ENCODE peak calls at places on chromosomes 2 and 18, in five cellular contexts. One of them, this sample, is unnamed.
A peak's percentile ranks its signal among the peaks of the same experiment; 100 is the strongest.

GRCh38 chr2:239586651-239587310 is 186.0 kb upstream of the HDAC4 start:
- DNase-seq in A172: no peak
- DNase-seq in NCI-H748 treated with DMSO at 0.1 percent for 48 hours: no peak
- DNase-seq in CD8-positive, alpha-beta memory T cell: no peak
- DNase-seq in stimulated activated CD4-positive, alpha-beta T cell treated with anti-CD3 and anti-CD28 coated beads, Interleukin-1b, Interleukin-23, amount 100 ng/mL, for 24 hours: no peak
- DNase-seq in this sample: no peak

GRCh38 chr2:191115391-191115790 is 35.4 kb downstream of the STAT4 start:
- DNase-seq in NCI-H748 treated with DMSO at 0.1 percent for 48 hours: no peak
- DNase-seq in CD8-positive, alpha-beta memory T cell: peak; percentile 47
- DNase-seq in A172: peak; percentile 35
- DNase-seq in stimulated activated CD4-positive, alpha-beta T cell treated with anti-CD3 and anti-CD28 coated beads, Interleukin-1b, Interleukin-23, amount 100 ng/mL, for 24 hours: peak; percentile 36
- DNase-seq in this sample: no peak

GRCh38 chr2:117815946-117816345 is 1.5 kb downstream of the DDX18 start:
- DNase-seq in NCI-H748 treated with DMSO at 0.1 percent for 48 hours: no peak
- DNase-seq in stimulated activated CD4-positive, alpha-beta T cell treated with anti-CD3 and anti-CD28 coated beads, Interleukin-1b, Interleukin-23, amount 100 ng/mL, for 24 hours: no peak
- DNase-seq in CD8-positive, alpha-beta memory T cell: no peak
- DNase-seq in A172: no peak
- DNase-seq in this sample: no peak

GRCh38 chr2:15964936-15965563 is 24.7 kb downstream of the MYCN start:
- DNase-seq in NCI-H748 treated with DMSO at 0.1 percent for 48 hours: no peak
- DNase-seq in CD8-positive, alpha-beta memory T cell: no peak
- DNase-seq in A172: no peak
- DNase-seq in stimulated activated CD4-positive, alpha-beta T cell treated with anti-CD3 and anti-CD28 coated beads, Interleukin-1b, Interleukin-23, amount 100 ng/mL, for 24 hours: no peak
- DNase-seq in this sample: no peak

GRCh38 chr2:18309627-18310026 is 250.8 kb downstream of the RDH14 start:
- DNase-seq in A172: no peak
- DNase-seq in NCI-H748 treated with DMSO at 0.1 percent for 48 hours: no peak
- DNase-seq in stimulated activated CD4-positive, alpha-beta T cell treated with anti-CD3 and anti-CD28 coated beads, Interleukin-1b, Interleukin-23, amount 100 ng/mL, for 24 hours: no peak
- DNase-seq in CD8-positive, alpha-beta memory T cell: no peak
- DNase-seq in this sample: no peak

GRCh38 chr2:29223851-29224692 is 108.9 kb downstream of the CLIP4 start:
- DNase-seq in NCI-H748 treated with DMSO at 0.1 percent for 48 hours: no peak
- DNase-seq in stimulated activated CD4-positive, alpha-beta T cell treated with anti-CD3 and anti-CD28 coated beads, Interleukin-1b, Interleukin-23, amount 100 ng/mL, for 24 hours: no peak
- DNase-seq in A172: peak; percentile 95
- DNase-seq in CD8-positive, alpha-beta memory T cell: no peak
- DNase-seq in this sample: no peak

GRCh38 chr2:168155036-168155435 is 92.4 kb downstream of the STK39 start:
- DNase-seq in CD8-positive, alpha-beta memory T cell: no peak
- DNase-seq in NCI-H748 treated with DMSO at 0.1 percent for 48 hours: no peak
- DNase-seq in stimulated activated CD4-positive, alpha-beta T cell treated with anti-CD3 and anti-CD28 coated beads, Interleukin-1b, Interleukin-23, amount 100 ng/mL, for 24 hours: no peak
- DNase-seq in A172: no peak
- DNase-seq in this sample: no peak

GRCh38 chr2:68755071-68755470 is 20.5 kb downstream of the ARHGAP25 start:
- DNase-seq in CD8-positive, alpha-beta memory T cell: no peak
- DNase-seq in stimulated activated CD4-positive, alpha-beta T cell treated with anti-CD3 and anti-CD28 coated beads, Interleukin-1b, Interleukin-23, amount 100 ng/mL, for 24 hours: no peak
- DNase-seq in NCI-H748 treated with DMSO at 0.1 percent for 48 hours: no peak
- DNase-seq in A172: no peak
- DNase-seq in this sample: no peak

GRCh38 chr2:150609831-150610582 is 122.5 kb upstream of the RND3 start:
- DNase-seq in NCI-H748 treated with DMSO at 0.1 percent for 48 hours: no peak
- DNase-seq in A172: no peak
- DNase-seq in stimulated activated CD4-positive, alpha-beta T cell treated with anti-CD3 and anti-CD28 coated beads, Interleukin-1b, Interleukin-23, amount 100 ng/mL, for 24 hours: no peak
- DNase-seq in CD8-positive, alpha-beta memory T cell: no peak
- DNase-seq in this sample: no peak

GRCh38 chr2:151616760-151617339 is 117.4 kb downstream of the NEB start:
- DNase-seq in stimulated activated CD4-positive, alpha-beta T cell treated with anti-CD3 and anti-CD28 coated beads, Interleukin-1b, Interleukin-23, amount 100 ng/mL, for 24 hours: no peak
- DNase-seq in CD8-positive, alpha-beta memory T cell: no peak
- DNase-seq in A172: no peak
- DNase-seq in NCI-H748 treated with DMSO at 0.1 percent for 48 hours: no peak
- DNase-seq in this sample: no peak

GRCh38 chr2:236607471-236608307 is 38.1 kb downstream of the ACKR3 start:
- DNase-seq in NCI-H748 treated with DMSO at 0.1 percent for 48 hours: no peak
- DNase-seq in stimulated activated CD4-positive, alpha-beta T cell treated with anti-CD3 and anti-CD28 coated beads, Interleukin-1b, Interleukin-23, amount 100 ng/mL, for 24 hours: no peak
- DNase-seq in CD8-positive, alpha-beta memory T cell: no peak
- DNase-seq in A172: peak; percentile 47
- DNase-seq in this sample: no peak

GRCh38 chr18:6920099-6920955 is 190.8 kb downstream of the ARHGAP28 start:
- DNase-seq in CD8-positive, alpha-beta memory T cell: no peak
- DNase-seq in stimulated activated CD4-positive, alpha-beta T cell treated with anti-CD3 and anti-CD28 coated beads, Interleukin-1b, Interleukin-23, amount 100 ng/mL, for 24 hours: peak; percentile 2
- DNase-seq in NCI-H748 treated with DMSO at 0.1 percent for 48 hours: peak; percentile 32
- DNase-seq in A172: peak; percentile 64
- DNase-seq in this sample: no peak

GRCh38 chr2:12728221-12728777 is 11.6 kb downstream of the TRIB2 start:
- DNase-seq in stimulated activated CD4-positive, alpha-beta T cell treated with anti-CD3 and anti-CD28 coated beads, Interleukin-1b, Interleukin-23, amount 100 ng/mL, for 24 hours: no peak
- DNase-seq in CD8-positive, alpha-beta memory T cell: peak; percentile 41
- DNase-seq in A172: no peak
- DNase-seq in NCI-H748 treated with DMSO at 0.1 percent for 48 hours: no peak
- DNase-seq in this sample: no peak

GRCh38 chr2:51027968-51028367 is 4.0 kb downstream of the NRXN1 start:
- DNase-seq in CD8-positive, alpha-beta memory T cell: no peak
- DNase-seq in NCI-H748 treated with DMSO at 0.1 percent for 48 hours: no peak
- DNase-seq in stimulated activated CD4-positive, alpha-beta T cell treated with anti-CD3 and anti-CD28 coated beads, Interleukin-1b, Interleukin-23, amount 100 ng/mL, for 24 hours: no peak
- DNase-seq in A172: no peak
- DNase-seq in this sample: no peak

GRCh38 chr2:29314816-29315571 is 199.8 kb downstream of the CLIP4 start:
- DNase-seq in A172: no peak
- DNase-seq in stimulated activated CD4-positive, alpha-beta T cell treated with anti-CD3 and anti-CD28 coated beads, Interleukin-1b, Interleukin-23, amount 100 ng/mL, for 24 hours: peak; percentile 38
- DNase-seq in NCI-H748 treated with DMSO at 0.1 percent for 48 hours: no peak
- DNase-seq in CD8-positive, alpha-beta memory T cell: peak; percentile 40
- DNase-seq in this sample: no peak

GRCh38 chr2:9852881-9853280 is 9.6 kb downstream of the TAF1B start:
- DNase-seq in CD8-positive, alpha-beta memory T cell: no peak
- DNase-seq in NCI-H748 treated with DMSO at 0.1 percent for 48 hours: no peak
- DNase-seq in A172: no peak
- DNase-seq in stimulated activated CD4-positive, alpha-beta T cell treated with anti-CD3 and anti-CD28 coated beads, Interleukin-1b, Interleukin-23, amount 100 ng/mL, for 24 hours: no peak
- DNase-seq in this sample: no peak

GRCh38 chr2:71453404-71454220 is at the start of gene DYSF:
- DNase-seq in stimulated activated CD4-positive, alpha-beta T cell treated with anti-CD3 and anti-CD28 coated beads, Interleukin-1b, Interleukin-23, amount 100 ng/mL, for 24 hours: no peak
- DNase-seq in NCI-H748 treated with DMSO at 0.1 percent for 48 hours: peak; percentile 14
- DNase-seq in A172: no peak
- DNase-seq in CD8-positive, alpha-beta memory T cell: no peak
- DNase-seq in this sample: peak; percentile 47

GRCh38 chr18:31610841-31611240 is 19.2 kb downstream of the TTR start:
- DNase-seq in NCI-H748 treated with DMSO at 0.1 percent for 48 hours: no peak
- DNase-seq in CD8-positive, alpha-beta memory T cell: no peak
- DNase-seq in A172: no peak
- DNase-seq in stimulated activated CD4-positive, alpha-beta T cell treated with anti-CD3 and anti-CD28 coated beads, Interleukin-1b, Interleukin-23, amount 100 ng/mL, for 24 hours: no peak
- DNase-seq in this sample: peak; percentile 57

GRCh38 chr18:50659091-50660003 is 99.5 kb downstream of the MAPK4 start:
- DNase-seq in stimulated activated CD4-positive, alpha-beta T cell treated with anti-CD3 and anti-CD28 coated beads, Interleukin-1b, Interleukin-23, amount 100 ng/mL, for 24 hours: no peak
- DNase-seq in A172: peak; percentile 67
- DNase-seq in CD8-positive, alpha-beta memory T cell: no peak
- DNase-seq in NCI-H748 treated with DMSO at 0.1 percent for 48 hours: no peak
- DNase-seq in this sample: no peak

GRCh38 chr2:5690231-5690630 is 2.0 kb upstream of the SOX11 start:
- DNase-seq in NCI-H748 treated with DMSO at 0.1 percent for 48 hours: no peak
- DNase-seq in CD8-positive, alpha-beta memory T cell: no peak
- DNase-seq in A172: peak; percentile 26
- DNase-seq in stimulated activated CD4-positive, alpha-beta T cell treated with anti-CD3 and anti-CD28 coated beads, Interleukin-1b, Interleukin-23, amount 100 ng/mL, for 24 hours: no peak
- DNase-seq in this sample: no peak

This sample was measured in H1.